ENCODE peak calls at places on chromosomes 6 and 20, in ten cellular contexts. One of them, this sample, is unnamed.

GRCh38 chr6:116971959-116972358 is 94.9 kb downstream of the RFX6 start:
- DNase-seq in EL: peak; percentile 45
- DNase-seq in renal cortical epithelial cell: peak; percentile 56
- DNase-seq in NCI-H2081: peak; percentile 31
- DNase-seq in activated naive CD4-positive, alpha-beta T cell: no peak
- DNase-seq in NCI-H2171: peak; percentile 3
- DNase-seq in ascending aorta: no peak
- DNase-seq in GM23248: peak; percentile 58
- DNase-seq in heart left ventricle: no peak
- DNase-seq in uterus: no peak
- DNase-seq in this sample: peak; percentile 31

GRCh38 chr6:18323935-18324707 is 59.8 kb upstream of the DEK start:
- DNase-seq in uterus: no peak
- DNase-seq in ascending aorta: no peak
- DNase-seq in EL: peak; percentile 63
- DNase-seq in renal cortical epithelial cell: peak; percentile 64
- DNase-seq in heart left ventricle: no peak
- DNase-seq in NCI-H2081: peak; percentile 66
- DNase-seq in NCI-H2171: peak; percentile 47
- DNase-seq in activated naive CD4-positive, alpha-beta T cell: no peak
- DNase-seq in GM23248: peak; percentile 72
- DNase-seq in this sample: peak; percentile 61

GRCh38 chr20:17652411-17652810 is 29.6 kb downstream of the RRBP1 start:
- DNase-seq in activated naive CD4-positive, alpha-beta T cell: no peak
- DNase-seq in NCI-H2171: no peak
- DNase-seq in uterus: peak; percentile 13
- DNase-seq in heart left ventricle: no peak
- DNase-seq in GM23248: no peak
- DNase-seq in renal cortical epithelial cell: no peak
- DNase-seq in NCI-H2081: no peak
- DNase-seq in ascending aorta: no peak
- DNase-seq in EL: no peak
- DNase-seq in this sample: no peak

GRCh38 chr6:26064619-26065257 is 22.5 kb upstream of the HFE start:
- DNase-seq in activated naive CD4-positive, alpha-beta T cell: no peak
- DNase-seq in NCI-H2171: peak; percentile 21
- DNase-seq in heart left ventricle: no peak
- DNase-seq in ascending aorta: no peak
- DNase-seq in GM23248: peak; percentile 70
- DNase-seq in uterus: no peak
- DNase-seq in renal cortical epithelial cell: no peak
- DNase-seq in NCI-H2081: peak; percentile 53
- DNase-seq in EL: peak; percentile 51
- DNase-seq in this sample: peak; percentile 59

GRCh38 chr20:17281478-17281877 is 54.6 kb downstream of the PCSK2 start:
- DNase-seq in uterus: no peak
- DNase-seq in ascending aorta: no peak
- DNase-seq in GM23248: peak; percentile 28
- DNase-seq in EL: peak; percentile 17
- DNase-seq in NCI-H2171: peak; percentile 5
- DNase-seq in heart left ventricle: no peak
- DNase-seq in NCI-H2081: peak; percentile 25
- DNase-seq in renal cortical epithelial cell: peak; percentile 3
- DNase-seq in activated naive CD4-positive, alpha-beta T cell: no peak
- DNase-seq in this sample: peak; percentile 19

GRCh38 chr20:61503106-61503505 is 251.0 kb downstream of the CDH4 start:
- DNase-seq in NCI-H2171: no peak
- DNase-seq in activated naive CD4-positive, alpha-beta T cell: no peak
- DNase-seq in renal cortical epithelial cell: no peak
- DNase-seq in NCI-H2081: no peak
- DNase-seq in GM23248: no peak
- DNase-seq in heart left ventricle: no peak
- DNase-seq in ascending aorta: no peak
- DNase-seq in uterus: no peak
- DNase-seq in EL: no peak
- DNase-seq in this sample: no peak

GRCh38 chr6:167245586-167245985 is 45.5 kb upstream of the UNC93A start:
- DNase-seq in EL: no peak
- DNase-seq in ascending aorta: no peak
- DNase-seq in renal cortical epithelial cell: no peak
- DNase-seq in activated naive CD4-positive, alpha-beta T cell: no peak
- DNase-seq in GM23248: no peak
- DNase-seq in uterus: no peak
- DNase-seq in heart left ventricle: no peak
- DNase-seq in NCI-H2081: no peak
- DNase-seq in NCI-H2171: no peak
- DNase-seq in this sample: no peak

GRCh38 chr6:10310826-10311225 is 104.0 kb downstream of the TFAP2A start:
- DNase-seq in renal cortical epithelial cell: peak; percentile 88
- DNase-seq in uterus: no peak
- DNase-seq in ascending aorta: no peak
- DNase-seq in EL: no peak
- DNase-seq in activated naive CD4-positive, alpha-beta T cell: no peak
- DNase-seq in NCI-H2081: peak; percentile 83
- DNase-seq in GM23248: no peak
- DNase-seq in NCI-H2171: no peak
- DNase-seq in heart left ventricle: no peak
- DNase-seq in this sample: no peak

GRCh38 chr20:50655325-50655880 is 35.9 kb downstream of the RIPOR3 start:
- DNase-seq in heart left ventricle: peak; percentile 83
- DNase-seq in ascending aorta: peak; percentile 70
- DNase-seq in NCI-H2081: no peak
- DNase-seq in activated naive CD4-positive, alpha-beta T cell: no peak
- DNase-seq in NCI-H2171: no peak
- DNase-seq in uterus: peak; percentile 93
- DNase-seq in GM23248: peak; percentile 92
- DNase-seq in EL: peak; percentile 40
- DNase-seq in renal cortical epithelial cell: no peak
- DNase-seq in this sample: peak; percentile 88

GRCh38 chr6:21404577-21404976 is 189.0 kb upstream of the SOX4 start:
- DNase-seq in GM23248: no peak
- DNase-seq in activated naive CD4-positive, alpha-beta T cell: no peak
- DNase-seq in ascending aorta: no peak
- DNase-seq in renal cortical epithelial cell: no peak
- DNase-seq in uterus: no peak
- DNase-seq in EL: no peak
- DNase-seq in NCI-H2081: no peak
- DNase-seq in heart left ventricle: no peak
- DNase-seq in NCI-H2171: no peak
- DNase-seq in this sample: no peak

GRCh38 chr6:139713416-139713815 is 339.0 kb upstream of the CITED2 start:
- DNase-seq in heart left ventricle: no peak
- DNase-seq in EL: peak; percentile 30
- DNase-seq in uterus: no peak
- DNase-seq in ascending aorta: no peak
- DNase-seq in GM23248: no peak
- DNase-seq in NCI-H2081: no peak
- DNase-seq in activated naive CD4-positive, alpha-beta T cell: no peak
- DNase-seq in renal cortical epithelial cell: peak; percentile 29
- DNase-seq in NCI-H2171: no peak
- DNase-seq in this sample: no peak

GRCh38 chr6:151388997-151389639 is 2.2 kb downstream of the ZBTB2 start:
- DNase-seq in renal cortical epithelial cell: no peak
- DNase-seq in uterus: peak; percentile 35
- DNase-seq in heart left ventricle: no peak
- DNase-seq in activated naive CD4-positive, alpha-beta T cell: no peak
- DNase-seq in EL: no peak
- DNase-seq in GM23248: no peak
- DNase-seq in ascending aorta: no peak
- DNase-seq in NCI-H2081: no peak
- DNase-seq in NCI-H2171: no peak
- DNase-seq in this sample: no peak

GRCh38 chr6:30394139-30394538 is 49.2 kb downstream of the RPP21 start:
- DNase-seq in ascending aorta: no peak
- DNase-seq in NCI-H2171: no peak
- DNase-seq in NCI-H2081: peak; percentile 35
- DNase-seq in heart left ventricle: no peak
- DNase-seq in activated naive CD4-positive, alpha-beta T cell: no peak
- DNase-seq in EL: no peak
- DNase-seq in renal cortical epithelial cell: no peak
- DNase-seq in uterus: no peak
- DNase-seq in GM23248: no peak
- DNase-seq in this sample: no peak

GRCh38 chr6:55953384-55953783 is 78.0 kb upstream of the BMP5 start:
- DNase-seq in NCI-H2081: peak; percentile 8
- DNase-seq in NCI-H2171: no peak
- DNase-seq in uterus: no peak
- DNase-seq in heart left ventricle: no peak
- DNase-seq in EL: peak; percentile 54
- DNase-seq in ascending aorta: no peak
- DNase-seq in renal cortical epithelial cell: peak; percentile 76
- DNase-seq in GM23248: peak; percentile 71
- DNase-seq in activated naive CD4-positive, alpha-beta T cell: no peak
- DNase-seq in this sample: peak; percentile 74

GRCh38 chr20:48194578-48194977 is 409.3 kb upstream of the SULF2 start:
- DNase-seq in uterus: no peak
- DNase-seq in heart left ventricle: no peak
- DNase-seq in EL: no peak
- DNase-seq in renal cortical epithelial cell: peak; percentile 37
- DNase-seq in NCI-H2171: peak; percentile 33
- DNase-seq in activated naive CD4-positive, alpha-beta T cell: no peak
- DNase-seq in ascending aorta: no peak
- DNase-seq in GM23248: no peak
- DNase-seq in NCI-H2081: no peak
- DNase-seq in this sample: no peak

GRCh38 chr20:44034451-44034850 is 119.8 kb downstream of the TOX2 start:
- DNase-seq in GM23248: no peak
- DNase-seq in activated naive CD4-positive, alpha-beta T cell: no peak
- DNase-seq in ascending aorta: peak; percentile 21
- DNase-seq in NCI-H2081: no peak
- DNase-seq in heart left ventricle: no peak
- DNase-seq in uterus: no peak
- DNase-seq in NCI-H2171: no peak
- DNase-seq in EL: no peak
- DNase-seq in renal cortical epithelial cell: no peak
- DNase-seq in this sample: no peak

This sample was measured in IMR-90.